ENCODE peak calls at places on chromosomes 13 and 19, in five cellular contexts. B, V, U, E and P are unnamed samples.
A peak's percentile ranks its signal among the peaks of the same experiment; 100 is the strongest.

GRCh38 chr19:7373862-7374261 is 25.1 kb downstream of the ARHGEF18 start:
- DNase-seq in B (no peak), U (no peak), E (no peak), V (no peak), P (no peak)

GRCh38 chr13:92896842-92897241 is 329.8 kb upstream of the GPC6 start:
- DNase-seq in V (no peak), E (no peak), U (no peak), B (peak; percentile 5), P (no peak)

GRCh38 chr19:4537953-4538600 is 1.8 kb downstream of the LRG1 start:
- DNase-seq in V (no peak), B (no peak), E (no peak), U (no peak), P (peak; percentile 49)

GRCh38 chr19:15213715-15214381 is 13.1 kb upstream of the NOTCH3 start:
- DNase-seq in B (no peak), E (no peak), V (no peak), U (peak; percentile 88), P (peak; percentile 71)

GRCh38 chr13:73336789-73337188 is 278.0 kb downstream of the KLF5 start:
- DNase-seq in B (peak; percentile 79), V (no peak), E (no peak), U (no peak), P (no peak)

GRCh38 chr13:27919934-27920676 is at the start of gene PDX1:
- DNase-seq in U (no peak), E (no peak), V (no peak), B (no peak), P (no peak)

GRCh38 chr19:1860133-1860775 is 3.1 kb downstream of the KLF16 start:
- DNase-seq in U (peak; percentile 68), E (no peak), B (peak; percentile 79), V (no peak), P (no peak)

GRCh38 chr19:2168619-2169424 is 5.1 kb downstream of the DOT1L start:
- DNase-seq in U (peak; percentile 99), E (peak; percentile 99), V (peak; percentile 94), B (peak; percentile 98), P (peak; percentile 99)

GRCh38 chr19:19628499-19629134 is 597 bp upstream of the LPAR2 start:
- DNase-seq in V (no peak), E (peak; percentile 72), U (no peak), B (peak; percentile 25), P (no peak)

DNA sequence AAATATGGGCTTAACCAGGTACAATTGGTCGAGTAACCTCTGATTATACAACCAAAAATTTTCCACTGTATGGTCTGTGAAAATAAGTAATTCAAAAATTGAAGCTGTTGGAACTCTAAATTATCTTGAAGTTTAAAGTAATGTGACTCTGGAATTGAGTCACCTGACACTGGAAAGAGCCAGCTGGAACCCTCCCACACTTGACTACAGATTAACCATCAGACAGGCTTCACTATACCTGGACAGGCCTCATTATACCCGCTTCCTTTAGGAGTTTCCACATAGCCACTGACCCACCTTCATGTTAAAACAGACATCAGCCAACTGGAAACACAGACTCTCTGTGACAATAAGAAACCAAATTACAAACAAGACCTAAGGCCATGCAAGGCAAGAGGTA is 1.3 kb downstream of the ZNF433 start:
- DNase-seq in V (no peak), E (no peak), B (no peak), U (no peak), P (no peak)
- H3K4me3 ChIP-seq in V (no peak overlapping the region), E (no peak overlapping the region), B (no peak overlapping the region), U (peak overlapping the region; percentile 97), P (peak overlapping the region; percentile 95)

GRCh38 chr13:43767351-43767901 is 19.3 kb downstream of the ENOX1 start:
- DNase-seq in E (no peak), V (peak; percentile 7), B (no peak), U (peak; percentile 58), P (no peak)

GRCh38 chr13:43764349-43764748 is 22.4 kb downstream of the ENOX1 start:
- DNase-seq in B (no peak), U (no peak), V (no peak), E (no peak), P (no peak)

GRCh38 chr13:43760257-43760656 is 26.5 kb downstream of the ENOX1 start:
- DNase-seq in E (no peak), V (no peak), B (no peak), U (no peak), P (no peak)

GRCh38 chr13:43766766-43767165 is 20.0 kb downstream of the ENOX1 start:
- DNase-seq in E (no peak), U (peak; percentile 53), B (no peak), V (peak; percentile 15), P (no peak)

GRCh38 chr13:43763143-43763759 is 23.5 kb downstream of the ENOX1 start:
- DNase-seq in B (no peak), U (no peak), E (no peak), V (no peak), P (no peak)
- H3K4me1 ChIP-seq in B (no peaks in the 10 kb centered on the region), U (no peaks in the 10 kb centered on the region), E (no peaks in the 10 kb centered on the region), V (peaks cover 20% of the 10 kb centered on the region), P (peaks cover 13% of the 10 kb centered on the region)

DNA sequence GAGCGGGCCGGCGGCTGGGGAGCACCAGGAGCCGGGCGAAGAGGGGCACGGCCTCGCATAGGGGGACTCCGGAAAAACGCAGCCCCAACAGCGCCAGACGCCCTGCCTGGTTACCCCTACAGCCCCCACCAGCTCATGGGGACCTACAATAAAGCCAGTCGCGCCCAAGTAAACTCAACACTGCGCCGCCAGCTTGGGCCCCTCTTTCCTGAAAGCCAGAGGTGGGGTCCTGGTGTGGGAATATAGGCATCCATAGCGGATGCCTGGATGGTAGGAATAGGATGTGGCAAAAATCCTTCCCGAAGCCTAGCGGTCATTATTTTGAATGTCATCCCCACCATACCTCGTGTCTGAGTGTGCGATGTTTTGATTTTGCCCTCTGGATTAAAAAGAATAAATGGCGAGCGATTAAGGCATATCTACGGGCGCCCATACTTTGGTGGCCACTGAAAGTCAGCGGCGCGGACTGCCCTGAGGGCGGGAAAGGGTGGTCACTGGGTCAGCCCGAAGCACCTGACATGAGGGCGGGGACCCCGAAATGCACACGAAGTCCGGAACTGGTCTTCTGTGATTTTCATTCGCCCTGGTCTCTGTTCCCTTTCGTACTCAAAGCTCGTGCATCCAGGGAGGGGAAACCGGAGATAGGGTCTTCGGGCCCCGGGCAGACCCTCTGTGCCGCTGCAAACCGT is at the start of the genes NHLRC3 and PROSER1:
- DNase-seq in U (peak; percentile 93), E (peak; percentile 91), B (peak; percentile 83), V (peak; percentile 92), P (peak; percentile 78)
- TF ChIP-seq POLR2A in U (peak; percentile 44), E (no peak), B (peak; percentile 46), V (peak; percentile 42), P (peak; percentile 49)

GRCh38 chr13:40922437-40923040 is 96.6 kb downstream of the ELF1 start:
- DNase-seq in B (no peak), V (no peak), U (no peak), E (no peak), P (no peak)
- H3K4me3 ChIP-seq in B (no peak overlapping the region), V (no peak overlapping the region), U (no peak overlapping the region), E (no peak overlapping the region), P (no peak overlapping the region)

DNA sequence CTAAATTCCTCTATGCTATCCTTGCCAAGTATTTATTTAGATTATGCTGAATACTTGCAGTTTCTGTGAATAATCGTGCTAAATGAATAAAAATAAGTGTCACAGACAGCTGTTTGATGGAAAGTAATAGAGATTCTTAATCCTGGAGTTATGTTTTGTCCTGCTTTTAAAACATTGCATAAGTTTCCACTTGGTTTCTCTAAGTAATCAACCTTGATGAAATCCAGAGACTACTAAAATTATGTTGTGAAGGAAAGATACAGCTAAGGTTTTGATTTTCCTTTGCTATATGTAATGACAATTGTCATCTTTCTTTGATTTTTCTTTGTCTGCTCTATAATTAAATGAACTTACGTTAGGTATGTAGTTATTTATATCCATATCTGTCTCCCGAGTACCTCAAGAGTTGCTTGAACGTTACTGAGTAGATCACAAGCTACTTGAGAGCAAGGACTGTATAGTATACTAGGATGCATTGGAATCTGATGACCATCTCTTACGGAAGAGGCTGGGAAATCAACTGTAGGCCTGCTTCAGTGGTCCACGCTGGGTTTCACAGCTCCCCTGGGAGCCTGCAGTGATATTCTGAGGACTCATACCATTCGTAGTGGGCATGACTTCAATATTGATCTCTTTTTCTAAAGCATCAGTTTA is 5.8 kb downstream of the ABHD13 start:
- DNase-seq in B (no peak), V (no peak), U (no peak), E (no peak), P (no peak)
- H3K4me1 ChIP-seq in B (peaks cover 16% of the 10 kb centered on the region), V (peaks cover 72% of the 10 kb centered on the region), U (peaks cover 14% of the 10 kb centered on the region), E (peaks cover 22% of the 10 kb centered on the region), P (peaks cover 36% of the 10 kb centered on the region)

GRCh38 chr13:23743717-23744116 is 145.5 kb downstream of the MIPEP start:
- DNase-seq in E (no peak), B (peak; percentile 55), V (no peak), U (no peak), P (no peak)
- TF ChIP-seq POLR2A in E (no peak), B (no peak), V (no peak), U (no peak), P (no peak)

DNA sequence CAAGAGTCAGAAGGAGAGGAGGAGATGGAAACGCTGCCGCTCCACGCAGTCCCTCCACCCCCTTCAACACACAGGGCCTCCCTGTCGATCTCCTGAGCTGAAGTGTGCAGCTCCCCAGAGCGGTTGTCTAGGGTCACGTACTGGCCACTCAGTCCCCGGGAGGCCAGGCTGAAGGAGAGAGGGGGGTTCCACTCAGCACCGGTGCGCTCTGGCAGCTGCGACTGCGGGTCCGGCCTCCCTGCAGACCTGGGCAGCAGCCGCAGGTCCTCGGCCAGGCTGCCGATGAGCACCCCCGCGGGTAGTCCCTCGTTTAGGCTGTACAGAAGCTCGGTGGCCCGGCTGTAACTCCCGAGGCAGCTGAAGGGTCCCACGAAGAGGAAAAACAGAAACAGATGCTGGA is 2.1 kb downstream of the PCDH20 start:
- DNase-seq in E (no peak), B (no peak), U (no peak), V (no peak), P (no peak)
- H3K4me3 ChIP-seq in E (peak overlapping the region; percentile 31), B (no peak overlapping the region), U (peak overlapping the region; percentile 47), V (no peak overlapping the region), P (peak overlapping the region; percentile 44)

GRCh38 chr19:55695511-55696290 is 20.7 kb downstream of the EPN1 start:
- DNase-seq in V (no peak), E (no peak), B (no peak), U (peak; percentile 18), P (no peak)

GRCh38 chr19:55697698-55698097 is 22.7 kb downstream of the EPN1 start:
- DNase-seq in E (no peak), V (no peak), U (no peak), B (no peak), P (no peak)

GRCh38 chr19:55697069-55697440 is 22.0 kb downstream of the EPN1 start:
- DNase-seq in V (no peak), U (peak; percentile 11), B (no peak), E (no peak), P (no peak)

GRCh38 chr19:55694656-55695491 is 19.8 kb downstream of the EPN1 start:
- DNase-seq in U (peak; percentile 17), V (no peak), E (no peak), B (no peak), P (no peak)

DNA sequence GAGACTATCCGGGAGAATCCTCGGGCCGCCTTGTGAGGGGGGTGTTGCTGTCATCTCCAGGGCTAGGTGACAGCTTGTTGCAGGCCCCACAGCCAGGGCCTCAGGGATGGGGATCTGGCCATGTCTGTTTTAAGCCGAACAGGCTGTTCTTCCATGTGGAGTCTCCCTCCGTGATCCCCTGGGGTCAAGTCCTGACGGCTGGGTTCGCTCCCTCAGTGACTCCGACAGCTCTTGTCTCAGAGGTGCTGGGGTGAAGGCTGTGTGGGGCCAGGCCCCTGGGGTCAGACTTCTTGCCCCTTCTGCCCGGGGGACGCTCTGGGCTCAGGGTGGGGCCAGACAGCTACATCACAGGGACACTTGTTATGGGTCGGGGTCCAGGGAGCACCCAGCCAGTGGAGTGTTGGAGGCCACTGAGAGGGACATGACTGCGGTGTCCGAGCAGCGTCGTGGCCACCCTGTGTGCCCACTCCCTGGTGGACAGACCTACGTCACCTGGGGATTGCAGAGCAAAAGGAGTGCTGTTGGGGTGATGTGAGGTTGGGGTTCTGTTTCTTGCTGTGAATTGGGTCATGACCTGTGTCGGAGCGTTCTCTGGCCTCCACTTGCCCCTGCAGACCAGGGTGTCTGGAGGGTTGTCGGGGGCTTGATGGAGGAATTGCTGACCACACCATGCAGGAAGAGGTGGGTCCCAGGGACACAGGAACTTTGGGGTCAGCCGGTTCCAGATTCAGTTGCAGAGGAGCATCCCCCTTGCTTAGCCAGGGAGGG is 21.5 kb downstream of the EPN1 start:
- DNase-seq in U (peak; percentile 18), E (no peak), V (no peak), B (no peak), P (no peak)
- H3K4me1 ChIP-seq in U (no peaks in the 10 kb centered on the region), E (no peaks in the 10 kb centered on the region), V (no peaks in the 10 kb centered on the region), B (no peaks in the 10 kb centered on the region), P (no peaks in the 10 kb centered on the region)